ENCODE peak calls at places on chromosomes 11 and 22, in ten cellular contexts. H is heart left ventricle, N is body of pancreas, B is adrenal gland, P is tibial nerve, V is ovary, G is A549, C is stomach, Z is K562, L is IMR-90. R is an unnamed sample.
A peak's percentile ranks its signal among the peaks of the same experiment; 100 is the strongest.

GRCh38 chr11:130580372-130580771 is 131.9 kb downstream of the ADAMTS15 start:
- DNase-seq in P (no peak), H (no peak), Z (no peak), B (peak; percentile 35), G (peak; percentile 60), N (no peak), V (peak; percentile 48), C (no peak), L (peak; percentile 84), R (no peak)

GRCh38 chr22:37043828-37044538 is 7.6 kb upstream of the KCTD17 start:
- DNase-seq in C (peak; percentile 88), Z (peak; percentile 81), N (peak; percentile 93), V (no peak), L (peak; percentile 28), H (peak; percentile 78), P (peak; percentile 12), G (peak; percentile 86), B (peak; percentile 87), R (no peak)

GRCh38 chr22:47168900-47169800 is 406.7 kb downstream of the TBC1D22A start:
- DNase-seq in H (peak; percentile 35), L (peak; percentile 8), G (peak; percentile 11), B (peak; percentile 13), V (peak; percentile 7), P (no peak), C (peak; percentile 25), Z (no peak), N (peak; percentile 15), R (no peak)

GRCh38 chr22:49462795-49463194 is 364.9 kb downstream of the BRD1 start:
- DNase-seq in P (no peak), N (no peak), Z (no peak), G (no peak), H (no peak), V (no peak), C (no peak), L (no peak), B (no peak), R (no peak)

GRCh38 chr22:31046591-31047226 is 34.4 kb upstream of the SMTN start:
- DNase-seq in C (peak; percentile 28), N (peak; percentile 37), V (peak; percentile 62), L (peak; percentile 13), B (peak; percentile 79), G (no peak), Z (peak; percentile 35), P (peak; percentile 52), H (peak; percentile 87), R (peak; percentile 30)

GRCh38 chr22:46072030-46072881 is 78.1 kb upstream of the PPARA start:
- DNase-seq in B (peak; percentile 78), N (peak; percentile 68), G (no peak), L (peak; percentile 61), V (peak; percentile 36), C (peak; percentile 82), H (peak; percentile 86), Z (no peak), P (no peak), R (peak; percentile 56)

GRCh38 chr11:84837402-84838069 is 789.6 kb downstream of the DLG2 start:
- DNase-seq in L (no peak), C (no peak), B (no peak), N (no peak), Z (no peak), H (no peak), P (no peak), V (no peak), G (no peak), R (no peak)

GRCh38 chr11:100445231-100445735 is 241.8 kb upstream of the ARHGAP42 start:
- DNase-seq in H (no peak), V (no peak), N (peak; percentile 72), G (no peak), B (no peak), L (no peak), Z (no peak), C (peak; percentile 62), P (no peak), R (no peak)

GRCh38 chr11:36411202-36411640 is 98.9 kb downstream of the TRAF6 start:
- DNase-seq in V (no peak), C (peak; percentile 28), B (peak; percentile 42), H (no peak), Z (peak; percentile 17), P (no peak), L (no peak), N (no peak), G (no peak), R (peak; percentile 34)

GRCh38 chr11:121099885-121100284 is 1.2 kb upstream of the TECTA start:
- DNase-seq in N (no peak), V (no peak), C (no peak), Z (no peak), P (no peak), L (peak; percentile 64), H (no peak), G (no peak), B (no peak), R (no peak)

GRCh38 chr11:15967966-15968365 is 388.4 kb downstream of the SOX6 start:
- DNase-seq in C (no peak), P (no peak), G (no peak), L (peak; percentile 76), Z (no peak), N (no peak), H (no peak), V (no peak), B (no peak), R (no peak)

DNA sequence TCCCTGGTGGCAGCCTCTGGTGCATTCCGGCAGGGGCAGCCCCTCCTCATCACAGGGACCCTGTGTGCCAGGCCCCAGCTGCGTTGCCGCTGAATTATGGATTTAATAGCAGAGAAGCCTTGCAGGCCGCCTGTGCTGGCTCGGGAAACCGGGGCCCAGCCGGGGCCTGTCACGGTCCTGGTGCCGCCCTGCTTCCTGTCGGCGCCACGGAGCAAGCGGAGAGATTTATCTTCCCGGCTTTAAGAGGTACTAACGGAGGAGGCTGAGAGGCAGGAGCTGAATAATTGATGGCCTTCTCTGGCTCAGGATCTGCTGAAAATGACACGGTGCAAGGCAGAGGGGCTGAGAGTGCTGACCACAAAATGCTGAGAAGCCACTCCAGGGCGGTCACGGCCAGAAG is 54.0 kb upstream of the CCDC188 start:
- DNase-seq in L (no peak), Z (no peak), B (peak; percentile 28), C (no peak), G (no peak), H (no peak), P (no peak), N (no peak), V (no peak), R (no peak)
- TF ChIP-seq POLR2A in L (no peak), Z (no peak), B (no peak), C (no peak), G (no peak), H (no peak), P (no peak), N (no peak), V (no peak), R (no peak)

DNA sequence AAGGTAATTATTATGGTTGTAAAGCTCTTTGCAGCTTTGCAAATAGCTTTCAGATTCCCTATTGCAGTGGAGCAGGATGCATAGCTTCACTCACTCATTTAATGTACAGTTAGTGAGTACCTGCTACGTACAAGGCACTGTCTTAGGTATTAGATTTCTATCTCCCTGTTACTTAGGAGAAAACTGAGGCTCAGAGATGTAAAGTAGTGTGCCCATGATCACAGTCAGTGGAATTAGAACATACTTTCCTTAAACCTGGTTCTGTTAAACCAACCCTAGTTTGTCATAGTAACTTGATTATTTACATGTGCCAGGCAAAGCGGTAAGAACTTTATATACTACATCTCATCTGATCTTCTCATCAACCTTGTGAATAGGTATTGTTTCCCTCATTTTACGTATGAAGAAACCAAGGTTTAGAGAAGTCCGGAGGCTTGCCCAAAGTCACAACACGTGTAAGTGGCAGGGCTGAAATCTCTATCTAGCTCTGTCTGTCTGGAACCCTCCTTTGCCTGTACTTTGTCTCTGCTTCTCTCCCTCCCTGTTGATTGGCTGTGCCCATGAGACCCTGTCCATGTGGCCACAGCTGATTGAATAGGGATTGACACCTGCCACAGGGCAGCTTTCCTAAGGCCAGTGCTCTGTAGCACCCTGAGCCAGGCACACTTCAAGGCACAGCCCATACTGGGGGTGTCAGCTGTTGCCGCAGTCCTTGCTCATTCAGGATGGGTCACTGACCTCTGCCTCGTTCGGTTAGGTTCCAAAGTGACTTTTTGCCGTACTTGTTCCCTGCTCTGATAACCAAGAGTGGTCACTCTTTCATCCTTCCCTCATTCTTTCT is 63.8 kb upstream of the PRSS23 start:
- DNase-seq in H (no peak), G (no peak), V (no peak), L (no peak), C (no peak), N (no peak), B (no peak), Z (no peak), P (no peak), R (no peak)
- H3K27ac ChIP-seq in H (no peak overlapping the region), G (peak overlapping the region; percentile 93), V (no peak overlapping the region), L (peak overlapping the region; percentile 28), C (peak overlapping the region; percentile 31), N (no peak overlapping the region), B (no peak overlapping the region), Z (no peak overlapping the region), P (peak overlapping the region; percentile 93), R (no peak overlapping the region)

DNA sequence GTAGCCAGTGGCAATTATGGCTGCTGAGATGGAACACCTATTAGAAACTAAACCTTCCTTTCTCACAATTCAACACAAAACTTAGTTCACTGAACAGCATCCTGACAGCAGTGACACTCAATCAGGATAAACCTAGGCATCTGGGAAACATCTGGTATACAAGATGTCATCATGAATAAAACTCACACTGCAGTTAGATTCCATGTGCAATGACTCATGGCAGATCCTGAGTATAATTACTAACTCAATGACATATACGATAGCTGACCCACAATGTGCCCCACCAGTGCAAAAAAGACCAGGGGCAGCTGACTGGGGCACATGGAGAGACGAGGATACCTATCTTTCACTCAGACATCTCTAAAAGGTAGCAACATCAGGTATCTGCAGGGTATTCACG is 17.7 kb downstream of the RBFOX2 start:
- DNase-seq in P (no peak), G (no peak), H (no peak), B (no peak), C (no peak), L (peak; percentile 92), V (no peak), Z (no peak), N (no peak), R (no peak)
- H3K4me3 ChIP-seq in P (no peak overlapping the region), G (no peak overlapping the region), H (no peak overlapping the region), B (no peak overlapping the region), C (no peak overlapping the region), L (no peak overlapping the region), V (no peak overlapping the region), Z (no peak overlapping the region), N (no peak overlapping the region), R (no peak overlapping the region)

DNA sequence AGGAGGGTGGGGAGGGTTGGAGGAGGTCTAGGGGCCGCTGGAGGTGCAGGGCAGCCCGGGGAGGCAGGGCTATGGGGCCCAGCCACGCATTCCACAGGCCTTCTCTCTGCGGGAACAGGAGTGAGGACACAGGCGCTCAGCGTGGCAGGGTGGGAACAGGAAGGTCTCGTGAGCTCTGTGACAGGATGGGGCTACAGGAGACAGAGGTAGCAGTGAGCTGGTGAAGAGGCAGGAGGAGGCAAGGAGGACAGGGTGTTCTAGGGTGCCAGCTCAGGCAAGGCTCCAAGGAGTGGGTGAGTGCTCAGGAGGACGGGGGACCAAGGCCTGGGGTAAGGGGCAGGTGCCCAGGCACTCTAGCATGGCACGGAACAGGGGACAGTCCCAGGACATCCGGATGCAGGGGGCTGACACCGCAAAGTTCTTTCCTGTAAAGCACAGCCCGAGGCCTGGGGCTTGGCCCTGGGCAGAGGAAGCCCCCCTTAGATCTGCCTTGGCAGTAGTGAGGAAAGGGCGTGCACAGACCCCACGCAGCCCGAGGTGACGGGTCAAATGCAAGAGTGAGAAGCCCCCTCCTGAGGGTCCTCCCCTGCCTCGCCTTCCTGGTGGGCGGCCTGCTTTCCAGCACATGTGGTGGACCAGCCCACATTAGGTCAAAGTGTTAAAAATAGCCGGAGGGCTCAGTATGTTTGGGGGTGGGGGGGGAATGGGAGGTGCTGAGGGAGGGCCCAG is 4.7 kb upstream of the NEAT1 start:
- DNase-seq in Z (peak; percentile 73), C (peak; percentile 50), V (peak; percentile 67), B (peak; percentile 81), N (peak; percentile 59), L (peak; percentile 28), P (peak; percentile 40), G (no peak), H (peak; percentile 77), R (peak; percentile 72)
- TF ChIP-seq POLR2A in Z (no peak), C (no peak), V (no peak), B (peak; percentile 25), N (no peak), L (no peak), P (no peak), G (peak; percentile 39), H (no peak), R (no peak)